ENCODE peak calls at places on chromosomes 12 and 14, in four cellular contexts. X is HL-60, M is GM12878, O is K562. C is an unnamed sample.

GRCh38 chr14:71361335-71361734 is 454.1 kb downstream of the PCNX1 start:
- DNase-seq in X (peak), M (no peak), O (peak), C (no peak)

GRCh38 chr12:67647251-67647546 is 1.3 kb upstream of the DYRK2 start:
- DNase-seq in X (no peak), M (no peak), O (no peak), C (no peak)

GRCh38 chr12:926641-927040 is 22.9 kb downstream of the RAD52 start:
- DNase-seq in X (no peak), M (no peak), O (no peak), C (no peak)

GRCh38 chr12:3295648-3296408 is 195.2 kb upstream of the PRMT8 start:
- DNase-seq in X (no peak), M (no peak), O (no peak), C (no peak)

GRCh38 chr14:70708717-70709570 is 67.2 kb downstream of the TTC9 start:
- DNase-seq in X (no peak), M (no peak), O (no peak), C (no peak)

GRCh38 chr12:68042212-68042699 is 53.0 kb downstream of the IFNG-AS1 start:
- DNase-seq in X (no peak), M (peak), O (no peak), C (no peak)

GRCh38 chr14:68627868-68628604 is 164.8 kb downstream of the ZFP36L1 start:
- DNase-seq in X (no peak), M (no peak), O (no peak), C (peak)

GRCh38 chr12:88665051-88665450 is 84.8 kb upstream of the KITLG start:
- DNase-seq in X (no peak), M (no peak), O (no peak), C (no peak)

GRCh38 chr12:95533985-95534384 is 17.3 kb downstream of the USP44 start:
- DNase-seq in X (no peak), M (no peak), O (no peak), C (no peak)

GRCh38 chr12:95440401-95440800 is 33.6 kb upstream of the METAP2 start:
- DNase-seq in X (no peak), M (no peak), O (peak), C (no peak)

GRCh38 chr12:2358986-2359658 is 306.3 kb downstream of the CACNA1C start:
- DNase-seq in X (peak), M (no peak), O (no peak), C (no peak)

GRCh38 chr12:121334513-121335343 is 17.5 kb downstream of the ANAPC5 start:
- DNase-seq in X (peak), M (peak), O (peak), C (no peak)

GRCh38 chr12:50825372-50825838 is 17.3 kb upstream of the TMPRSS12 start:
- DNase-seq in X (peak), M (no peak), O (peak), C (no peak)

GRCh38 chr14:25953532-25954144 is 644.2 kb downstream of the NOVA1 start:
- DNase-seq in X (no peak), M (no peak), O (no peak), C (no peak)

GRCh38 chr14:71322660-71323250 is 415.5 kb downstream of the PCNX1 start:
- DNase-seq in X (peak), M (peak), O (peak), C (no peak)

GRCh38 chr12:89476889-89477288 is 47.7 kb downstream of the GALNT4 start:
- DNase-seq in X (no peak), M (no peak), O (no peak), C (no peak)

GRCh38 chr14:22391908-22392307 is 197.1 kb downstream of the DAD1 start:
- DNase-seq in X (peak), M (peak), O (peak), C (no peak)

GRCh38 chr12:85872497-85873091 is 1.5 kb upstream of the NTS start:
- DNase-seq in X (peak), M (no peak), O (peak), C (no peak)
- TF ChIP-seq SPI1 in X (no peak), M (no peak), O (no peak), C (no peak)

GRCh38 chr12:79747274-79747673 is 56.5 kb upstream of the PAWR start:
- DNase-seq in X (no peak), M (no peak), O (no peak), C (no peak)
- TF ChIP-seq SPI1 in X (no peak), M (no peak), O (no peak), C (no peak)

GRCh38 chr14:60509438-60510253 is 700 bp downstream of the SIX6 start:
- DNase-seq in X (no peak), M (no peak), O (no peak), C (no peak)
- TF ChIP-seq SPI1 in X (no peak), M (no peak), O (no peak), C (no peak)

GRCh38 chr12:30598889-30599288 is 96.8 kb downstream of the IPO8 start:
- DNase-seq in X (no peak), M (no peak), O (no peak), C (no peak)
- TF ChIP-seq SPI1 in X (no peak), M (no peak), O (no peak), C (no peak)

DNA sequence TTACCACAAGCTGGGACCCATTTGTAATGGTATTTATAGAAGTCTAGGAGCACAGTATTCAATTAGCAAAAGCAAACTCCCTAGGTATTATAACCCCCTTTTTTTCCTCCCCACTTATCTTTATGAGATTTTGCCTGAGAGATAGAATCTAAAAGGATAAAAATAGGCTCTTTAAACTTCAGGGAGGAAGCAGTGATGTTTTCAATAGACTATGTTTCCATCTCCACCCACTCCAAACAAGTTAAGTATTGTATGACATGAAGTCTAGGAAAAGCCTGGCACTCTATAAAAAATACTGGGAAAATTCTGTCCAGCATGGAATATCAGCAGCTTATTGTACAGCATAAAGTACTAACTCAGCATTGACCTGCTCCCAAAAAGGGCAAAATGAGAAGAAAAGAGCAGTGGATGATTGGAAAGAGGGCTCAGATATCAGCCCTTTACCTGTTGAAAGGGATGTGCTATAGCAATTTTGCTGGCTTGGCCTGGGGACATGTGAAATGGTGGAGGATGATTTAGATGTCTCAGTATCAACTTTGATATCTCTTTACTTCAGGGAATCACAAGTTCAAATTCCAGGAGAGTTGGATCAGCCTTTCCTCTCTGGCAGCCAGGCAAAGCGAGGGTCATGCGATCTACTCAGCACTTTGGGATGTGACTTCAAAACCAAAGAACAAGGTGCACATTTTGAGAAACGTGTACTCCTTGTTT is 72.4 kb downstream of the IGF1 start:
- DNase-seq in X (no peak), M (no peak), O (no peak), C (no peak)
- TF ChIP-seq SPI1 in X (no peak), M (no peak), O (no peak), C (no peak)

GRCh38 chr14:73834258-73834620 is 17.4 kb upstream of the PTGR2 start:
- DNase-seq in X (no peak), M (no peak), O (no peak), C (no peak)

GRCh38 chr14:73833024-73833423 is 18.6 kb upstream of the PTGR2 start:
- DNase-seq in X (no peak), M (no peak), O (no peak), C (no peak)

GRCh38 chr14:73829526-73830431 is 21.9 kb upstream of the PTGR2 start:
- DNase-seq in X (peak), M (peak), O (peak), C (no peak)

GRCh38 chr14:73833530-73834257 is 17.9 kb upstream of the PTGR2 start:
- DNase-seq in X (no peak), M (no peak), O (no peak), C (no peak)
- TF ChIP-seq SPI1 in X (no peak), M (no peak), O (no peak), C (no peak)

GRCh38 chr12:93108958-93109357 is 179.9 kb upstream of the EEA1 start:
- DNase-seq in X (no peak), M (no peak), O (no peak), C (no peak)
- TF ChIP-seq SPI1 in X (no peak), M (no peak), O (no peak), C (no peak)

C was measured in GM12891.